ENCODE peak calls at places on chromosomes 2 and 18, in eight cellular contexts. G is RWPE1, I is GM10248, V is breast epithelium, H is IMR-90, N is Peyer's patch, Y is endothelial cell of umbilical vein, R is activated B cell treated with CpG ODN at 0.5 μM for 24 hours. F is an unnamed sample.

GRCh38 chr18:22314406-22314805 is 103.3 kb downstream of the CTAGE1 start:
- DNase-seq in H (peak; percentile 97), N (no peak), I (no peak), Y (no peak), V (no peak), R (no peak), G (peak; percentile 5), F (no peak)

GRCh38 chr2:27889774-27890145 is 427 bp downstream of the RBKS start:
- DNase-seq in H (no peak), N (peak; percentile 51), Y (no peak), V (no peak), G (no peak), I (no peak), R (no peak), F (no peak)

GRCh38 chr2:68737717-68738116 is 3.1 kb downstream of the ARHGAP25 start:
- DNase-seq in N (peak; percentile 72), Y (no peak), R (no peak), H (no peak), V (no peak), G (no peak), I (peak; percentile 46), F (no peak)

GRCh38 chr18:3447035-3447894 is 2.7 kb upstream of the TGIF1 start:
- DNase-seq in G (peak; percentile 42), Y (peak; percentile 74), N (no peak), V (peak; percentile 54), H (peak; percentile 62), I (no peak), R (peak; percentile 31), F (peak; percentile 37)

GRCh38 chr18:68172842-68173549 is 541.9 kb downstream of the TMX3 start:
- DNase-seq in R (no peak), Y (no peak), G (no peak), I (no peak), V (no peak), H (no peak), N (no peak), F (no peak)

GRCh38 chr2:1117569-1117968 is 166.9 kb downstream of the SNTG2 start:
- DNase-seq in I (peak; percentile 4), V (no peak), H (no peak), R (no peak), Y (no peak), N (no peak), G (no peak), F (no peak)

GRCh38 chr2:145748927-145749326 is 1229.0 kb upstream of the ZEB2 start:
- DNase-seq in N (no peak), R (no peak), H (no peak), G (no peak), Y (no peak), I (no peak), V (no peak), F (no peak)

GRCh38 chr2:234308814-234309195 is 188.1 kb downstream of the ARL4C start:
- DNase-seq in G (no peak), R (peak; percentile 43), N (peak; percentile 85), I (peak; percentile 52), H (peak; percentile 85), V (no peak), Y (peak; percentile 11), F (no peak)

GRCh38 chr2:20224716-20225293 is at the start of gene SDC1:
- DNase-seq in N (peak; percentile 75), H (peak; percentile 45), G (peak; percentile 81), I (no peak), Y (peak; percentile 47), R (no peak), V (peak; percentile 56), F (peak; percentile 45)

GRCh38 chr2:142270291-142270690 is 139.5 kb upstream of the LRP1B start:
- DNase-seq in V (no peak), Y (no peak), I (no peak), H (no peak), G (no peak), R (no peak), N (no peak), F (no peak)

GRCh38 chr2:73852020-73852419 is 23.3 kb downstream of the STAMBP start:
- DNase-seq in R (no peak), I (no peak), Y (peak; percentile 75), N (no peak), G (peak; percentile 79), V (no peak), H (peak; percentile 90), F (no peak)

GRCh38 chr18:12422936-12423335 is 15.2 kb downstream of the PRELID3A start:
- DNase-seq in R (no peak), V (no peak), Y (no peak), N (no peak), G (no peak), I (no peak), H (no peak), F (no peak)

GRCh38 chr18:31685097-31686082 is 1.0 kb upstream of the B4GALT6 start:
- DNase-seq in N (peak; percentile 77), H (peak; percentile 54), V (peak; percentile 63), I (peak; percentile 89), R (peak; percentile 56), G (peak; percentile 36), Y (peak; percentile 83), F (peak; percentile 77)

GRCh38 chr2:75155115-75155514 is 44.2 kb downstream of the TACR1 start:
- DNase-seq in R (no peak), Y (no peak), I (no peak), G (no peak), H (no peak), N (no peak), V (no peak), F (no peak)

GRCh38 chr18:58699551-58699950 is 28.3 kb downstream of the MALT1 start:
- DNase-seq in N (no peak), V (no peak), H (no peak), R (no peak), G (no peak), Y (no peak), I (no peak), F (no peak)

GRCh38 chr18:24500766-24501165 is 40.3 kb downstream of the HRH4 start:
- DNase-seq in H (peak; percentile 16), Y (no peak), R (no peak), V (no peak), G (no peak), N (no peak), I (no peak), F (no peak)

GRCh38 chr2:85340034-85340892 is 12.5 kb upstream of the TGOLN2 start:
- DNase-seq in I (no peak), Y (no peak), V (no peak), R (no peak), G (no peak), N (no peak), H (no peak), F (no peak)

GRCh38 chr2:226798422-226799210 is 1.0 kb downstream of the IRS1 start:
- DNase-seq in I (peak; percentile 70), V (peak; percentile 59), R (peak; percentile 56), H (peak; percentile 55), Y (no peak), N (peak; percentile 86), G (peak; percentile 43), F (no peak)

GRCh38 chr18:23067236-23067635 is 68.0 kb upstream of the CABLES1 start:
- DNase-seq in R (no peak), G (no peak), V (no peak), I (no peak), Y (no peak), N (no peak), H (peak; percentile 7), F (no peak)

GRCh38 chr2:32958836-32959235 is 12.1 kb downstream of the LTBP1 start:
- DNase-seq in I (no peak), Y (no peak), N (no peak), V (no peak), R (no peak), H (peak; percentile 33), G (no peak), F (no peak)
- TF ChIP-seq CTCF in I (no peak), Y (no peak), N (no peak), V (no peak), R (no peak), H (no peak), G (no peak), F (no peak)

GRCh38 chr2:121596221-121597080 is 52.8 kb downstream of the CLASP1 start:
- DNase-seq in V (no peak), H (peak; percentile 57), I (peak; percentile 46), G (peak; percentile 50), N (peak; percentile 53), Y (peak; percentile 81), R (no peak), F (no peak)
- TF ChIP-seq CTCF in V (no peak), H (peak; percentile 50), I (peak; percentile 48), G (peak; percentile 56), N (no peak), Y (peak; percentile 29), R (no peak), F (peak; percentile 44)

GRCh38 chr2:109614715-109615636 is 812 bp downstream of the SOWAHC start:
- DNase-seq in N (peak; percentile 49), V (no peak), R (no peak), I (no peak), G (no peak), H (no peak), Y (peak; percentile 25), F (peak; percentile 33)

GRCh38 chr2:109612991-109613921 is 510 bp downstream of the SEPTIN10 start:
- DNase-seq in N (peak; percentile 58), H (peak; percentile 61), I (no peak), Y (peak; percentile 72), V (no peak), G (no peak), R (no peak), F (no peak)

GRCh38 chr2:109613922-109614714 is at the start of the genes SEPTIN10 and SOWAHC:
- DNase-seq in G (peak; percentile 93), N (peak; percentile 94), V (peak; percentile 93), H (peak; percentile 99), I (peak; percentile 90), Y (peak; percentile 99), R (peak; percentile 61), F (peak; percentile 94)

GRCh38 chr2:109616184-109616583 is 2.0 kb downstream of the SOWAHC start:
- DNase-seq in G (no peak), N (no peak), H (no peak), Y (no peak), V (no peak), I (no peak), R (no peak), F (no peak)

GRCh38 chr2:109615637-109616144 is 1.5 kb downstream of the SOWAHC start:
- DNase-seq in V (no peak), N (no peak), Y (no peak), H (no peak), I (no peak), R (no peak), G (peak; percentile 44), F (no peak)
- TF ChIP-seq CTCF in V (no peak), N (no peak), Y (peak; percentile 9), H (no peak), I (no peak), R (no peak), G (peak; percentile 39), F (no peak)

GRCh38 chr18:74498712-74499629 is 2.8 kb downstream of the CNDP2 start:
- DNase-seq in I (peak; percentile 71), R (peak; percentile 46), N (peak; percentile 89), Y (no peak), V (no peak), H (no peak), G (no peak), F (no peak)
- TF ChIP-seq CTCF in I (no peak), R (no peak), N (no peak), Y (no peak), V (no peak), H (no peak), G (no peak), F (no peak)

GRCh38 chr2:168130302-168130701 is 117.1 kb downstream of the STK39 start:
- DNase-seq in G (no peak), H (no peak), Y (no peak), N (no peak), R (no peak), V (no peak), I (no peak), F (no peak)
- TF ChIP-seq CTCF in G (no peak), H (no peak), Y (no peak), N (no peak), R (no peak), V (no peak), I (no peak), F (no peak)